ENCODE peak calls at places on chromosomes 11 and 22, in five cellular contexts. One of them, this sample, is unnamed.

GRCh38 chr11:41878158-41878557 is 418.7 kb upstream of the LRRC4C start:
- DNase-seq in colonic mucosa: no peak
- DNase-seq in GM12865: no peak
- DNase-seq in GM13977: no peak
- DNase-seq in cardiac fibroblast: peak
- DNase-seq in this sample: no peak

GRCh38 chr11:35214181-35214770 is 75.3 kb downstream of the CD44 start:
- DNase-seq in colonic mucosa: no peak
- DNase-seq in GM12865: no peak
- DNase-seq in GM13977: no peak
- DNase-seq in cardiac fibroblast: no peak
- DNase-seq in this sample: no peak

GRCh38 chr11:39190751-39191150 is 2268.7 kb downstream of the LRRC4C start:
- DNase-seq in colonic mucosa: no peak
- DNase-seq in GM12865: no peak
- DNase-seq in GM13977: no peak
- DNase-seq in cardiac fibroblast: no peak
- DNase-seq in this sample: no peak

GRCh38 chr11:556857-557256 is 3.7 kb downstream of the LMNTD2 start:
- DNase-seq in colonic mucosa: no peak
- DNase-seq in GM12865: no peak
- DNase-seq in GM13977: no peak
- DNase-seq in cardiac fibroblast: no peak
- DNase-seq in this sample: no peak

GRCh38 chr11:41175304-41175972 is 284.0 kb downstream of the LRRC4C start:
- DNase-seq in colonic mucosa: no peak
- DNase-seq in GM12865: peak
- DNase-seq in GM13977: no peak
- DNase-seq in cardiac fibroblast: no peak
- DNase-seq in this sample: no peak

GRCh38 chr11:128174465-128175101 is 412.8 kb downstream of the ETS1 start:
- DNase-seq in colonic mucosa: no peak
- DNase-seq in GM12865: no peak
- DNase-seq in GM13977: no peak
- DNase-seq in cardiac fibroblast: peak
- DNase-seq in this sample: no peak

GRCh38 chr11:134750619-134751018 is 338.6 kb upstream of the B3GAT1 start:
- DNase-seq in colonic mucosa: no peak
- DNase-seq in GM12865: no peak
- DNase-seq in GM13977: no peak
- DNase-seq in cardiac fibroblast: no peak
- DNase-seq in this sample: no peak

GRCh38 chr11:132627981-132628380 is 904.3 kb downstream of the OPCML start:
- DNase-seq in colonic mucosa: no peak
- DNase-seq in GM12865: no peak
- DNase-seq in GM13977: no peak
- DNase-seq in cardiac fibroblast: no peak
- DNase-seq in this sample: no peak

GRCh38 chr22:23180893-23181762 is 819 bp downstream of the BCR start:
- DNase-seq in colonic mucosa: no peak
- DNase-seq in GM12865: peak
- DNase-seq in GM13977: peak
- DNase-seq in cardiac fibroblast: no peak
- DNase-seq in this sample: peak

GRCh38 chr22:26952654-26953379 is 295.4 kb downstream of the MIAT start:
- DNase-seq in colonic mucosa: no peak
- DNase-seq in GM12865: no peak
- DNase-seq in GM13977: no peak
- DNase-seq in cardiac fibroblast: no peak
- DNase-seq in this sample: no peak

GRCh38 chr22:18070556-18071306 is 7.1 kb upstream of the PEX26 start:
- DNase-seq in colonic mucosa: no peak
- DNase-seq in GM12865: no peak
- DNase-seq in GM13977: no peak
- DNase-seq in cardiac fibroblast: no peak
- DNase-seq in this sample: no peak
- TF ChIP-seq CTCF in colonic mucosa: peak
- TF ChIP-seq CTCF in GM12865: peak
- TF ChIP-seq CTCF in GM13977: peak
- TF ChIP-seq CTCF in cardiac fibroblast: peak
- TF ChIP-seq CTCF in this sample: no peak

DNA sequence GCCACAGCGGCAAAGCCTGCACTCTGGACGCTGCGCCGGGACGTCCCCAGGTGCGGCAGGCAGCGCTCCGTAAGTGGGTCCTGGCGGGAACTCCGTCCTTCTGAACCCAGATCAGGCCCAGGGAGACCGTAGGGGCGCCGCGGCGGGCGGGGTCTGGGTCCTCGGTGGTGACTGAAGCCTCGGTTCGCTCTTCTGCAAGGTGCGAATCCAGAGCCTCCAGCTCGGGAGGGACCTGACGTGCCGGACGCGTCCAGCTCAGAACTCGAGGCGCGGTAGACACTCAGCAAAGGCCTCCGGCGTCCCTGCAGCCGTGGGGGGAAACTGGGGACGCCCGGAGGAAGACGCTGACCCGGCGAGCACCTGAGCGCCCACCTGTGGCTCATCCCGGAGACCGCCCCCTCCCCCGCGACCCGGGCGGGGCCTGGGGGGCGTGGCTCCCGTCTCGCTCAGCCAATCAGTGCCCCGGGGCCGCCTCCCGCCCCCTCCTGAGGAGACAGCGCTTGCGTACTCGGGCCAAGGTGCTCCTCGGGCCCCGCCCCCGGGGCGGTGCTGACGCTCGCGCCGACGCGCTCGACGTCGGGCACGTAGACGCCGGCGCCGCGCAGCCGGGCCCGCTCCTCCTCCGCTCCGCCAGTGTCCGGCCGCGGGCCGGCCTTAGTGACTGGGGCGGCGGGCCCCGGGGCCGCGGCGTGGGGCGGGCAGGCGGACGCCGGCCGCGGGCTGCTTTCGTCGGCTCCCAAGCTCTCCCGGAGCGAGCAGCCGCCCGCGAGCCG is at the start of gene PPFIA1:
- DNase-seq in colonic mucosa: peak
- DNase-seq in GM12865: peak
- DNase-seq in GM13977: peak
- DNase-seq in cardiac fibroblast: peak
- DNase-seq in this sample: peak
- TF ChIP-seq CTCF in colonic mucosa: no peak
- TF ChIP-seq CTCF in GM12865: peak
- TF ChIP-seq CTCF in GM13977: peak
- TF ChIP-seq CTCF in cardiac fibroblast: no peak
- TF ChIP-seq CTCF in this sample: no peak

GRCh38 chr11:24781288-24781687 is 284.4 kb downstream of the LUZP2 start:
- DNase-seq in colonic mucosa: no peak
- DNase-seq in GM12865: no peak
- DNase-seq in GM13977: no peak
- DNase-seq in cardiac fibroblast: no peak
- DNase-seq in this sample: no peak

DNA sequence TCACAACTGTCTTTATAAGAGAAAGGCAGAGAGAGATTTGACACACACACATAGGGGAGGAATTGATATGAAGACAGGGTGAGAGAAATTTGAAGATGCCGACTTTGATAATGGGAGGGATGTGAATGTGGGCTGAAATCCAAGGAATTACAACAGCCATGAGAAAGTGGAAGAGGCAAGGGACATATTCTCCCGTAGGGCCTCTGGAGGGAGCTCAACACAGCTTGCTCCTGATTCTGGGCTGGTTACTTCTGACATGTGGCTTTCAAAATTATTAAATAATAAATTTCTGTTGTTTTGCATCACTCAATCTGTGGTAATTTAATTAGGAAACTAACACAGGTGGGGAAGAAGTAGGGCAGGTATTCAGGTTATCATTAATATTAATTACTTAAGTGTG is 282.9 kb downstream of the LUZP2 start:
- DNase-seq in colonic mucosa: no peak
- DNase-seq in GM12865: no peak
- DNase-seq in GM13977: no peak
- DNase-seq in cardiac fibroblast: peak
- DNase-seq in this sample: no peak
- TF ChIP-seq CTCF in colonic mucosa: no peak
- TF ChIP-seq CTCF in GM12865: no peak
- TF ChIP-seq CTCF in GM13977: no peak
- TF ChIP-seq CTCF in cardiac fibroblast: no peak
- TF ChIP-seq CTCF in this sample: no peak

GRCh38 chr11:3775761-3776406 is 21.5 kb downstream of the NUP98 start:
- DNase-seq in colonic mucosa: no peak
- DNase-seq in GM12865: no peak
- DNase-seq in GM13977: no peak
- DNase-seq in cardiac fibroblast: no peak
- DNase-seq in this sample: no peak
- TF ChIP-seq CTCF in colonic mucosa: no peak
- TF ChIP-seq CTCF in GM12865: no peak
- TF ChIP-seq CTCF in GM13977: no peak
- TF ChIP-seq CTCF in cardiac fibroblast: no peak
- TF ChIP-seq CTCF in this sample: no peak

DNA sequence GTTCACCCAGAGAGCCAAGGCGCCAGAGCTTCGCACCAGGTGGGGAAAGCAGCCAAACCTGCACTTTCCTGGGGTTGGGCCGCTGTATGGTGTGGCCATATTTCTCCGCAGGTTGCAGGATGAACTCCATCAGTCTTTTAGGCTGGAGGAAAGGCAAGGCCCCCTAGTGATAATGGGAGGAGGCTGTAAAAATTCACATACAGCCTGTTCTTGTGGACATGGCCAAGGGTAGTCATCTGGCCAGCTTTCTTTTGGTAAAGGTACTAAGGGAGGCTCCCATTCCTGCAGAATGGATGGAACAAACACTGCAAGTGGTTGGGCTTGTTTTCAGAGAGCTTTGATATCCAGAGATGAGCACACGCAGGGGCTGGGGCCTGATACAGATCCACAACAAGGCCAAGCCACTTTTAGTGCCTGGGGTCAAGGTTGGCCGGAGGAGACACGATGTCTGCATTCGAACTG is 29.6 kb downstream of the C22orf31 start:
- DNase-seq in colonic mucosa: no peak
- DNase-seq in GM12865: no peak
- DNase-seq in GM13977: no peak
- DNase-seq in cardiac fibroblast: no peak
- DNase-seq in this sample: no peak
- TF ChIP-seq CTCF in colonic mucosa: no peak
- TF ChIP-seq CTCF in GM12865: no peak
- TF ChIP-seq CTCF in GM13977: no peak
- TF ChIP-seq CTCF in cardiac fibroblast: no peak
- TF ChIP-seq CTCF in this sample: no peak

DNA sequence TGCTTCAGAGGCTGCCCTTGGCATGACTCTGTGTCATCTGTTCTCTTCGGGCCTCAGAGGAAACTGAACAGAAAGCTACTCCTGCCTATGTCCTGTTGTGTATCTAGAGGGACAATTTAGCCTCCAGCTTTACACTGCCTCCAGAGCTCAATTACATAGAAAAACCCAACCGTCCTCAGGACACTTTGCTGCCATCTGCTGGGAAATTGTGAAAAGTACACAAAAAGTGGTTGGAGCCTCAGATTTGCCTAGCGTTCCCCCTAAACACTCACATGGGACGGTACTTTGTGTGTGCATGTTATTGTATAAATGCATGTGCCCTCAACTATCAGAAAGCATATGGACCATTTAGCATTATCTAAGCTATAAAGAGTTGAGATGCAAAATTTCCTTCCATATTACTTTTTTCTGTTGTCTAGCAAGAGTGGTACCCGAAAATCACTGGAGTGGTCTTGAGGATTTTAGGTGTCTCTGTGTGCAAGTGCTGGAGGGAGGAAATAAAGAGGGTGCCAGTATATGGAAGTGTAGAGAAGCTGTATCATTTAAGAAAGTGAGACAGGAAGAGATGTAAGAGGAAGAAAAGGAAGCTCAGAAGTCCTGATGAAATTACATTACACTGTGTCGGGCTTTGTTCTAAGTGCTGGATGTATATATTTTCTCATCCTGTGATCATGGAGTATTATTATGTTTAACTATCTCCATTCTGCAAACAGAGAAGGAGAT is 8.7 kb upstream of the MS4A4E start:
- DNase-seq in colonic mucosa: no peak
- DNase-seq in GM12865: peak
- DNase-seq in GM13977: no peak
- DNase-seq in cardiac fibroblast: peak
- DNase-seq in this sample: peak
- TF ChIP-seq CTCF in colonic mucosa: peak
- TF ChIP-seq CTCF in GM12865: peak
- TF ChIP-seq CTCF in GM13977: peak
- TF ChIP-seq CTCF in cardiac fibroblast: peak
- TF ChIP-seq CTCF in this sample: peak